ENCODE peak calls at places on chromosomes 11 and 22, in eight cellular contexts. G is spleen, M is Peyer's patch, K is OCI-M1, V is neural progenitor cell, O is tibial artery, I is GM12865, C is neural crest cell. N is an unnamed sample.

GRCh38 chr22:39534591-39535301 is 2.2 kb upstream of the RPS19BP1 start:
- DNase-seq in C (peak), O (peak), G (peak), I (peak), M (peak), K (peak), V (peak), N (peak)

GRCh38 chr11:67572747-67573419 is 10.7 kb upstream of the GSTP1 start:
- DNase-seq in C (peak), V (peak), K (peak), I (peak), O (peak), G (peak), M (peak), N (peak)

GRCh38 chr11:130798280-130798679 is 118.0 kb downstream of the SNX19 start:
- DNase-seq in O (no peak), M (no peak), I (no peak), K (no peak), G (no peak), V (no peak), C (no peak), N (peak)

GRCh38 chr22:20779813-20780148 is 5.9 kb downstream of the SERPIND1 start:
- DNase-seq in V (no peak), M (no peak), K (no peak), O (no peak), G (no peak), C (no peak), I (no peak), N (no peak)

GRCh38 chr11:65915821-65916251 is 3.0 kb downstream of the C11orf68 start:
- DNase-seq in O (peak), V (no peak), G (peak), M (peak), C (no peak), I (no peak), K (no peak), N (peak)

GRCh38 chr22:18028817-18029527 is 4.6 kb upstream of the MICAL3 start:
- DNase-seq in I (peak), M (no peak), C (no peak), O (no peak), K (no peak), V (no peak), G (peak), N (no peak)

GRCh38 chr22:44463151-44463550 is 34.9 kb downstream of the RTL6 start:
- DNase-seq in V (no peak), M (no peak), C (no peak), K (no peak), I (no peak), O (no peak), G (peak), N (no peak)

GRCh38 chr11:89220684-89221339 is 43.1 kb downstream of the TYR start:
- DNase-seq in G (no peak), C (no peak), O (no peak), I (no peak), V (no peak), M (no peak), K (no peak), N (no peak)

GRCh38 chr22:21043856-21044535 is 1.8 kb upstream of the LRRC74B start:
- DNase-seq in V (no peak), K (no peak), C (no peak), M (no peak), O (no peak), I (no peak), G (peak), N (no peak)

GRCh38 chr11:125062931-125063428 is at the start of gene SLC37A2:
- DNase-seq in V (peak), C (peak), I (peak), G (peak), M (peak), O (peak), K (peak), N (peak)

GRCh38 chr11:111463276-111463675 is 48.9 kb downstream of the BTG4 start:
- DNase-seq in M (no peak), V (no peak), G (no peak), C (no peak), O (no peak), K (no peak), I (no peak), N (no peak)

GRCh38 chr11:46315783-46316563 is 31.3 kb upstream of the DGKZ start:
- DNase-seq in O (no peak), G (no peak), I (no peak), M (no peak), V (no peak), C (no peak), K (no peak), N (no peak)

GRCh38 chr11:327581-327923 is 6.9 kb upstream of the IFITM3 start:
- DNase-seq in G (no peak), O (no peak), C (no peak), I (no peak), M (no peak), V (no peak), K (no peak), N (no peak)

GRCh38 chr11:44427432-44427831 is 117.5 kb upstream of the ALX4 start:
- DNase-seq in G (no peak), O (no peak), I (no peak), K (peak), V (peak), C (no peak), M (no peak), N (no peak)

GRCh38 chr22:19150482-19151328 is 613 bp upstream of the GSC2 start:
- DNase-seq in O (no peak), G (peak), K (no peak), C (no peak), M (no peak), V (no peak), I (no peak), N (no peak)

GRCh38 chr22:21921729-21922128 is 30.9 kb downstream of the PPM1F start:
- DNase-seq in O (no peak), M (no peak), K (no peak), V (no peak), G (no peak), I (no peak), C (no peak), N (peak)

GRCh38 chr11:63567044-63567840 is 4.1 kb upstream of the PLAAT2 start:
- DNase-seq in V (no peak), G (no peak), M (peak), K (peak), C (no peak), O (no peak), I (peak), N (peak)

GRCh38 chr11:61362542-61362875 is 335 bp downstream of the TMEM138 start:
- DNase-seq in V (no peak), M (no peak), I (peak), G (no peak), O (no peak), K (peak), C (no peak), N (peak)

GRCh38 chr11:69703711-69704507 is at the start of gene FGF19:
- DNase-seq in C (no peak), I (no peak), G (peak), V (peak), M (no peak), O (no peak), K (no peak), N (no peak)

GRCh38 chr22:42905702-42906183 is 48.7 kb upstream of the ARFGAP3 start:
- DNase-seq in O (peak), V (no peak), K (no peak), I (no peak), G (no peak), M (no peak), C (no peak), N (no peak)